ENCODE peak calls at places on chromosomes 5 and 9, in five cellular contexts. One of them, this sample, is unnamed.

GRCh38 chr5:37715361-37715760 is 124.5 kb downstream of the GDNF start:
- DNase-seq in ovary: no peak
- DNase-seq in sigmoid colon: no peak
- DNase-seq in tibial nerve: no peak
- DNase-seq in A549: no peak
- DNase-seq in this sample: no peak

GRCh38 chr5:89034588-89034987 is 151.6 kb upstream of the MEF2C start:
- DNase-seq in ovary: no peak
- DNase-seq in A549: no peak
- DNase-seq in tibial nerve: no peak
- DNase-seq in sigmoid colon: no peak
- DNase-seq in this sample: no peak

GRCh38 chr5:159309689-159310433 is 20.4 kb downstream of the IL12B start:
- DNase-seq in ovary: no peak
- DNase-seq in tibial nerve: no peak
- DNase-seq in sigmoid colon: no peak
- DNase-seq in A549: no peak
- DNase-seq in this sample: peak; percentile 28

GRCh38 chr9:137813651-137814415 is 63.7 kb upstream of the CACNA1B start:
- DNase-seq in tibial nerve: no peak
- DNase-seq in sigmoid colon: no peak
- DNase-seq in ovary: no peak
- DNase-seq in A549: no peak
- DNase-seq in this sample: peak; percentile 87

GRCh38 chr9:127539982-127540663 is 72.0 kb upstream of the STXBP1 start:
- DNase-seq in tibial nerve: no peak
- DNase-seq in A549: no peak
- DNase-seq in sigmoid colon: no peak
- DNase-seq in ovary: no peak
- DNase-seq in this sample: no peak

GRCh38 chr9:131263701-131264100 is 12.6 kb downstream of the FAM78A start:
- DNase-seq in sigmoid colon: no peak
- DNase-seq in ovary: no peak
- DNase-seq in tibial nerve: no peak
- DNase-seq in A549: no peak
- DNase-seq in this sample: no peak

GRCh38 chr9:70049672-70050271 is 6.1 kb downstream of the MAMDC2 start:
- DNase-seq in tibial nerve: peak; percentile 89
- DNase-seq in A549: no peak
- DNase-seq in ovary: peak; percentile 96
- DNase-seq in sigmoid colon: peak; percentile 98
- DNase-seq in this sample: no peak

GRCh38 chr5:133116601-133117000 is 64.8 kb downstream of the HSPA4 start:
- DNase-seq in A549: no peak
- DNase-seq in tibial nerve: no peak
- DNase-seq in sigmoid colon: no peak
- DNase-seq in ovary: no peak
- DNase-seq in this sample: no peak

GRCh38 chr9:130599625-130600024 is 20.2 kb downstream of the FUBP3 start:
- DNase-seq in sigmoid colon: no peak
- DNase-seq in tibial nerve: no peak
- DNase-seq in A549: no peak
- DNase-seq in ovary: no peak
- DNase-seq in this sample: no peak

GRCh38 chr9:69877852-69878507 is 57.4 kb downstream of the CFAP95 start:
- DNase-seq in ovary: no peak
- DNase-seq in sigmoid colon: no peak
- DNase-seq in A549: peak; percentile 50
- DNase-seq in tibial nerve: peak; percentile 18
- DNase-seq in this sample: no peak

GRCh38 chr5:78560000-78560399 is 88.6 kb downstream of the LHFPL2 start:
- DNase-seq in tibial nerve: no peak
- DNase-seq in A549: no peak
- DNase-seq in ovary: no peak
- DNase-seq in sigmoid colon: no peak
- DNase-seq in this sample: no peak

GRCh38 chr5:174431504-174431903 is 292.9 kb upstream of the MSX2 start:
- DNase-seq in A549: no peak
- DNase-seq in sigmoid colon: no peak
- DNase-seq in ovary: no peak
- DNase-seq in tibial nerve: no peak
- DNase-seq in this sample: no peak

GRCh38 chr9:106888992-106889631 is 26.1 kb downstream of the ZNF462 start:
- DNase-seq in tibial nerve: no peak
- DNase-seq in ovary: no peak
- DNase-seq in sigmoid colon: no peak
- DNase-seq in A549: no peak
- DNase-seq in this sample: no peak

GRCh38 chr9:71233646-71234045 is 112.2 kb upstream of the TRPM3 start:
- DNase-seq in A549: no peak
- DNase-seq in tibial nerve: no peak
- DNase-seq in ovary: no peak
- DNase-seq in sigmoid colon: no peak
- DNase-seq in this sample: no peak

GRCh38 chr9:127344373-127344995 is 52.5 kb upstream of the SLC2A8 start:
- DNase-seq in tibial nerve: no peak
- DNase-seq in sigmoid colon: no peak
- DNase-seq in A549: no peak
- DNase-seq in ovary: no peak
- DNase-seq in this sample: no peak

GRCh38 chr5:9194509-9194908 is 351.4 kb downstream of the SEMA5A start:
- DNase-seq in sigmoid colon: no peak
- DNase-seq in A549: no peak
- DNase-seq in ovary: no peak
- DNase-seq in tibial nerve: no peak
- DNase-seq in this sample: no peak

GRCh38 chr5:154970759-154971158 is 29.9 kb downstream of the MRPL22 start:
- DNase-seq in ovary: no peak
- DNase-seq in sigmoid colon: no peak
- DNase-seq in A549: no peak
- DNase-seq in tibial nerve: no peak
- DNase-seq in this sample: no peak

GRCh38 chr5:35180046-35180445 is 50.2 kb downstream of the PRLR start:
- DNase-seq in A549: no peak
- DNase-seq in sigmoid colon: no peak
- DNase-seq in ovary: no peak
- DNase-seq in tibial nerve: no peak
- DNase-seq in this sample: no peak

GRCh38 chr5:95969055-95969454 is 7.4 kb upstream of the ELL2 start:
- DNase-seq in sigmoid colon: no peak
- DNase-seq in tibial nerve: no peak
- DNase-seq in A549: no peak
- DNase-seq in ovary: no peak
- DNase-seq in this sample: no peak

GRCh38 chr5:173643964-173644363 is 27.5 kb upstream of the BOD1 start:
- DNase-seq in tibial nerve: no peak
- DNase-seq in ovary: no peak
- DNase-seq in sigmoid colon: no peak
- DNase-seq in A549: no peak
- DNase-seq in this sample: no peak

GRCh38 chr5:181181650-181182565 is 23.1 kb downstream of the TRIM7 start:
- DNase-seq in sigmoid colon: peak; percentile 77
- DNase-seq in ovary: no peak
- DNase-seq in A549: peak; percentile 89
- DNase-seq in tibial nerve: no peak
- DNase-seq in this sample: peak; percentile 78

DNA sequence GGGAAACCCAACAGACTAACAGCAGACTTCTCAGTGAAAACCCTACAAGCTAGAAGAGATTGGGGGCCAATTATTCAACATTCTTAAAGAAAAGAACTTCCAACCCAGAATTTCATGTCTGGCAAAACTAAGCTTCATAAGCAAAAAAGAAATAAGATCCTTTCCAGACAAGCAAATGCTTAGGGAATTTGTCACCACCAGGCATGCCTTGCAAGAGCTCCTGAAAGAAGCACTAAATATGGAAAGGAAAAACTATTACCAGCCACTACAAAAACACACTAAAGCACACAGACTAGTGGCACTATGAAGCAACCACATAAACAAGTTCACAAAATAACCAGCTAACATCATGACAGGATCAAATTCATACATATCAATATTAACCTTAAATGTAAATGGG is 131.1 kb downstream of the OR2K2 start:
- DNase-seq in ovary: no peak
- DNase-seq in tibial nerve: no peak
- DNase-seq in A549: no peak
- DNase-seq in sigmoid colon: no peak
- DNase-seq in this sample: no peak
- TF ChIP-seq EP300 in ovary: no peak
- TF ChIP-seq EP300 in tibial nerve: no peak
- TF ChIP-seq EP300 in A549: no peak
- TF ChIP-seq EP300 in sigmoid colon: no peak
- TF ChIP-seq EP300 in this sample: no peak

GRCh38 chr9:100190339-100190738 is 91.3 kb downstream of the INVS start:
- DNase-seq in tibial nerve: no peak
- DNase-seq in A549: peak; percentile 14
- DNase-seq in ovary: no peak
- DNase-seq in sigmoid colon: no peak
- DNase-seq in this sample: no peak

GRCh38 chr9:100191264-100191663 is 92.2 kb downstream of the INVS start:
- DNase-seq in A549: no peak
- DNase-seq in sigmoid colon: no peak
- DNase-seq in ovary: no peak
- DNase-seq in tibial nerve: no peak
- DNase-seq in this sample: no peak

DNA sequence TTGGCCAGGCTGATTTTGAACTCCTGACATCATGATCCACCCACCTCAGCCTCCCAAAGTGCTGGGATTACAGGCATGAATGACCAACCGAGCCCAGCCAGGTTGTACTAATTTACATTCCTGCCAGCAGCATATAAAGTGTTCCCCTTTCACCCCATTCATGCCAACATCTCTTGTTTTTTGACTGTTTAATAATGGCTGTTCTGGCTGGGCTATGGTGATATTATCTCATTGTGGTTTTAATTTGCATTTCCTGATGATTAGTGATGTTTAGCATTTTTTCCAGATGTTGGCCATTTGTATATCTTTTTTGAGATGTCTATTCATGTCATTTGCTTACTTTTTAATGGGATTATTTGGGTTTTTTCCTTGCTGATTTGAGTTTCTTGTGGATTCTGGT is 87.3 kb downstream of the INVS start:
- DNase-seq in tibial nerve: no peak
- DNase-seq in ovary: no peak
- DNase-seq in sigmoid colon: no peak
- DNase-seq in A549: no peak
- DNase-seq in this sample: no peak
- H3K9me3 ChIP-seq in tibial nerve: peaks cover 47% of the 10 kb centered on the region
- H3K9me3 ChIP-seq in ovary: peaks cover 7% of the 10 kb centered on the region
- H3K9me3 ChIP-seq in sigmoid colon: no peaks in the 10 kb centered on the region
- H3K9me3 ChIP-seq in A549: peaks cover 19% of the 10 kb centered on the region
- H3K9me3 ChIP-seq in this sample: peaks cover 18% of the 10 kb centered on the region

GRCh38 chr5:62931551-62931950 is 352.9 kb downstream of the LRRC70 start:
- DNase-seq in sigmoid colon: no peak
- DNase-seq in A549: no peak
- DNase-seq in tibial nerve: no peak
- DNase-seq in ovary: no peak
- DNase-seq in this sample: no peak

GRCh38 chr5:62935660-62936059 is 357.0 kb downstream of the LRRC70 start:
- DNase-seq in A549: no peak
- DNase-seq in sigmoid colon: no peak
- DNase-seq in tibial nerve: no peak
- DNase-seq in ovary: no peak
- DNase-seq in this sample: no peak

GRCh38 chr5:62931081-62931480 is 352.5 kb downstream of the LRRC70 start:
- DNase-seq in sigmoid colon: no peak
- DNase-seq in ovary: no peak
- DNase-seq in tibial nerve: no peak
- DNase-seq in A549: no peak
- DNase-seq in this sample: no peak

GRCh38 chr5:62937661-62938558 is 359.3 kb downstream of the LRRC70 start:
- DNase-seq in sigmoid colon: no peak
- DNase-seq in A549: no peak
- DNase-seq in tibial nerve: peak; percentile 8
- DNase-seq in ovary: no peak
- DNase-seq in this sample: no peak

GRCh38 chr5:62934319-62934718 is 355.7 kb downstream of the LRRC70 start:
- DNase-seq in ovary: no peak
- DNase-seq in sigmoid colon: no peak
- DNase-seq in A549: no peak
- DNase-seq in tibial nerve: no peak
- DNase-seq in this sample: no peak
- TF ChIP-seq EP300 in ovary: no peak
- TF ChIP-seq EP300 in sigmoid colon: no peak
- TF ChIP-seq EP300 in A549: no peak
- TF ChIP-seq EP300 in tibial nerve: no peak
- TF ChIP-seq EP300 in this sample: no peak

GRCh38 chr9:96817973-96818372 is 36.3 kb downstream of the ZNF782 start:
- DNase-seq in A549: no peak
- DNase-seq in tibial nerve: no peak
- DNase-seq in ovary: no peak
- DNase-seq in sigmoid colon: no peak
- DNase-seq in this sample: no peak

GRCh38 chr9:96818535-96818934 is 35.8 kb downstream of the ZNF782 start:
- DNase-seq in ovary: no peak
- DNase-seq in sigmoid colon: no peak
- DNase-seq in A549: peak; percentile 45
- DNase-seq in tibial nerve: no peak
- DNase-seq in this sample: no peak

DNA sequence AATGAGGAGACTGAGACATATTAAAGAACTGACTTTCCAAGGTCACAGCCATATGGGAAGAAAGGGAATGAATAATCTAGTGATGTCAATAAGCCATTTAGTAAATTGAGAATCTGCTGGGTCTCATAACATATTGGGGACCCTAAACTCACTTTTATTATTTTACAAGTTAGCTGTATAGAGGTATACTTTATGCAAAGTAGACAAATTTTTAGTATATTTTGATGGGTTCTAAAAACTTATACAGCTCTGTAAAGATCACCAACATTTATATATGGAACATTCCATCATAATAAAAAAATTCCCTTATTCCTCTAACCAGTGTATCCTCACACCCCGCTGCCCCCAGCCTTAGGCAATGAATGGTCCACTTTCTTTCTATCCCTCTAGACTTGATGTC is 35.7 kb upstream of the ZNF510 start:
- DNase-seq in sigmoid colon: no peak
- DNase-seq in A549: no peak
- DNase-seq in tibial nerve: no peak
- DNase-seq in ovary: no peak
- DNase-seq in this sample: no peak
- H3K9me3 ChIP-seq in sigmoid colon: peaks cover 16% of the 10 kb centered on the region
- H3K9me3 ChIP-seq in A549: peaks cover 97% of the 10 kb centered on the region
- H3K9me3 ChIP-seq in tibial nerve: peaks cover 88% of the 10 kb centered on the region
- H3K9me3 ChIP-seq in ovary: peaks cover 13% of the 10 kb centered on the region
- H3K9me3 ChIP-seq in this sample: peaks cover 99% of the 10 kb centered on the region

GRCh38 chr5:1418238-1418920 is 26.9 kb downstream of the SLC6A3 start:
- DNase-seq in sigmoid colon: peak; percentile 19
- DNase-seq in tibial nerve: no peak
- DNase-seq in A549: no peak
- DNase-seq in ovary: no peak
- DNase-seq in this sample: no peak
- TF ChIP-seq EP300 in sigmoid colon: no peak
- TF ChIP-seq EP300 in tibial nerve: no peak
- TF ChIP-seq EP300 in A549: no peak
- TF ChIP-seq EP300 in ovary: no peak
- TF ChIP-seq EP300 in this sample: no peak

GRCh38 chr5:178532236-178532635 is 58.0 kb downstream of the COL23A1 start:
- DNase-seq in tibial nerve: no peak
- DNase-seq in ovary: no peak
- DNase-seq in sigmoid colon: no peak
- DNase-seq in A549: no peak
- DNase-seq in this sample: no peak
- H3K9me3 ChIP-seq in tibial nerve: no peaks in the 10 kb centered on the region
- H3K9me3 ChIP-seq in ovary: no peaks in the 10 kb centered on the region
- H3K9me3 ChIP-seq in sigmoid colon: no peaks in the 10 kb centered on the region
- H3K9me3 ChIP-seq in A549: peaks cover 10% of the 10 kb centered on the region
- H3K9me3 ChIP-seq in this sample: no peaks in the 10 kb centered on the region

GRCh38 chr9:4984571-4985375 is at the start of gene JAK2:
- DNase-seq in ovary: peak; percentile 88
- DNase-seq in A549: peak; percentile 95
- DNase-seq in sigmoid colon: peak; percentile 96
- DNase-seq in tibial nerve: peak; percentile 77
- DNase-seq in this sample: peak; percentile 94
- TF ChIP-seq EP300 in ovary: no peak
- TF ChIP-seq EP300 in A549: no peak
- TF ChIP-seq EP300 in sigmoid colon: no peak
- TF ChIP-seq EP300 in tibial nerve: peak; percentile 89
- TF ChIP-seq EP300 in this sample: no peak